ENCODE peak calls at places on chromosomes 13 and 19, in eight cellular contexts. N, Y, F, S, U, H, B and R are unnamed samples.

GRCh38 chr19:18208098-18208951 is 4.5 kb upstream of the RAB3A start:
- DNase-seq in B (no peak), Y (peak), N (peak), F (peak), H (peak), S (peak), U (no peak), R (no peak)

GRCh38 chr13:113981201-113981605 is 7.3 kb upstream of the C13orf46 start:
- DNase-seq in S (no peak), B (no peak), H (peak), Y (peak), F (peak), U (no peak), N (no peak), R (no peak)

GRCh38 chr19:39828015-39828633 is 5.8 kb downstream of the DYRK1B start:
- DNase-seq in U (no peak), N (no peak), Y (no peak), F (no peak), S (no peak), B (no peak), H (no peak), R (no peak)

GRCh38 chr19:10762656-10763055 is 44.8 kb downstream of the DNM2 start:
- DNase-seq in N (no peak), S (no peak), Y (peak), U (peak), B (no peak), F (peak), H (peak), R (peak)

GRCh38 chr19:31100945-31101344 is 248.3 kb downstream of the TSHZ3 start:
- DNase-seq in H (no peak), B (no peak), U (no peak), F (no peak), S (no peak), N (no peak), Y (no peak), R (no peak)

GRCh38 chr19:12786950-12787349 is 4.3 kb upstream of the JUNB start:
- DNase-seq in B (no peak), S (no peak), U (no peak), N (no peak), F (no peak), Y (no peak), H (peak), R (no peak)

GRCh38 chr19:1862424-1863307 is 713 bp downstream of the KLF16 start:
- DNase-seq in S (no peak), B (no peak), H (peak), U (no peak), F (peak), N (no peak), Y (peak), R (no peak)

GRCh38 chr13:73036566-73036965 is 22.2 kb upstream of the KLF5 start:
- DNase-seq in S (no peak), U (no peak), F (no peak), B (no peak), Y (no peak), H (no peak), N (no peak), R (no peak)

GRCh38 chr19:48795055-48795854 is 15.6 kb downstream of the BCAT2 start:
- DNase-seq in B (peak), N (peak), F (peak), H (peak), U (peak), Y (peak), S (peak), R (peak)

GRCh38 chr13:86932935-86933334 is 738.2 kb upstream of the SLITRK5 start:
- DNase-seq in U (no peak), F (no peak), H (no peak), S (peak), B (peak), Y (no peak), N (no peak), R (no peak)

GRCh38 chr13:70107125-70107497 is 515 bp upstream of the ATXN8OS start:
- DNase-seq in Y (no peak), F (no peak), B (no peak), U (no peak), N (no peak), S (no peak), H (no peak), R (no peak)

GRCh38 chr19:47886010-47886559 is at the start of gene SULT2A1:
- DNase-seq in H (no peak), Y (no peak), S (no peak), B (no peak), N (no peak), F (peak), U (no peak), R (no peak)

GRCh38 chr13:37656247-37656940 is 57.8 kb upstream of the POSTN start:
- DNase-seq in F (no peak), U (no peak), S (peak), B (no peak), Y (peak), H (no peak), N (peak), R (no peak)

GRCh38 chr19:42060117-42060516 is 9.9 kb downstream of the GRIK5 start:
- DNase-seq in F (no peak), S (no peak), B (no peak), H (no peak), Y (no peak), U (no peak), N (no peak), R (no peak)

GRCh38 chr13:99384468-99384867 is 77.3 kb upstream of the GPR183 start:
- DNase-seq in S (no peak), B (no peak), N (no peak), F (no peak), Y (no peak), H (no peak), U (peak), R (no peak)

GRCh38 chr13:27919934-27920676 is at the start of gene PDX1:
- DNase-seq in H (peak), F (peak), S (no peak), N (no peak), U (no peak), B (peak), Y (peak), R (no peak)

GRCh38 chr13:111792956-111793355 is 274.0 kb upstream of the SOX1 start:
- DNase-seq in Y (peak), H (no peak), N (no peak), U (no peak), S (no peak), F (peak), B (no peak), R (no peak)

GRCh38 chr13:49635599-49636433 is 7.5 kb downstream of the ARL11 start:
- DNase-seq in Y (no peak), U (no peak), F (no peak), N (peak), H (peak), S (peak), B (no peak), R (peak)

GRCh38 chr19:1232652-1233360 is 5.0 kb downstream of the CBARP start:
- DNase-seq in Y (peak), H (no peak), S (peak), U (no peak), N (peak), B (no peak), F (no peak), R (no peak)

GRCh38 chr19:2477141-2477710 is 1.3 kb downstream of the GADD45B start:
- DNase-seq in U (no peak), S (no peak), Y (peak), B (no peak), F (peak), N (no peak), H (peak), R (no peak)

GRCh38 chr19:33840783-33841182 is 44.1 kb downstream of the KCTD15 start:
- DNase-seq in S (no peak), N (no peak), B (no peak), U (no peak), Y (no peak), F (no peak), H (no peak), R (no peak)

GRCh38 chr19:48757089-48757675 is 1.9 kb downstream of the FGF21 start:
- DNase-seq in Y (no peak), U (no peak), B (no peak), N (no peak), F (no peak), S (no peak), H (no peak), R (no peak)

GRCh38 chr13:76637651-76638111 is 248.5 kb downstream of the KCTD12 start:
- DNase-seq in N (peak), U (no peak), B (no peak), F (no peak), Y (no peak), S (peak), H (no peak), R (no peak)

GRCh38 chr19:996051-996838 is 4.0 kb upstream of the GRIN3B start:
- DNase-seq in U (peak), S (peak), N (peak), F (peak), Y (peak), H (peak), B (no peak), R (no peak)

GRCh38 chr19:41112728-41113290 is 1.4 kb upstream of the CYP2F1 start:
- DNase-seq in S (no peak), H (no peak), F (no peak), N (no peak), B (no peak), Y (no peak), U (no peak), R (no peak)

GRCh38 chr19:48274173-48274572 is 4.3 kb downstream of the ZNF114 start:
- DNase-seq in F (no peak), S (no peak), Y (peak), B (no peak), H (no peak), N (peak), U (no peak), R (no peak)

GRCh38 chr13:112994084-112994780 is 25.2 kb downstream of the MCF2L start:
- DNase-seq in F (no peak), N (no peak), Y (no peak), H (peak), B (no peak), S (no peak), U (no peak), R (no peak)

DNA sequence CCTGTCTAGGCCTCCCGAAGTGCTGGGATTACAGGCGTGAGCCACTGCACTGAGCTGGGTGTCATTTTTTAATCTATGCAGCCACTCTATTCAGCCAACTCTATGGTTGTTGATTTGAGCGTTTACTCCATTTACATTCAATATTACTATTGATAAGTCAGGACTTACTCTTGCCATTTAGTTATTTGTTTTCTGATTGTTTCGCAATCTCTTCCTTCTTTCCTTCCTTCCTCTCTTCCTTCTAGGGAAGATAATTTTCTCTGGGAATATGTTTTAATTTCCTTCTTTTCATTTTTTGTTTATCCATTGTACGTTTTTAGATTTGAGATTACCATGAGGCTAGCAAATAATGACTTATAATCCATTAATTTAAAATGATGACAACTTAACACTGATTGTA is 2056.0 kb downstream of the OLFM4 start:
- DNase-seq in H (no peak), N (no peak), U (no peak), F (no peak), S (no peak), B (no peak), Y (no peak), R (no peak)
- H3K4me3 ChIP-seq in H (no peak), N (no peak), U (no peak), F (no peak), S (no peak), B (no peak), Y (no peak), R (no peak)

DNA sequence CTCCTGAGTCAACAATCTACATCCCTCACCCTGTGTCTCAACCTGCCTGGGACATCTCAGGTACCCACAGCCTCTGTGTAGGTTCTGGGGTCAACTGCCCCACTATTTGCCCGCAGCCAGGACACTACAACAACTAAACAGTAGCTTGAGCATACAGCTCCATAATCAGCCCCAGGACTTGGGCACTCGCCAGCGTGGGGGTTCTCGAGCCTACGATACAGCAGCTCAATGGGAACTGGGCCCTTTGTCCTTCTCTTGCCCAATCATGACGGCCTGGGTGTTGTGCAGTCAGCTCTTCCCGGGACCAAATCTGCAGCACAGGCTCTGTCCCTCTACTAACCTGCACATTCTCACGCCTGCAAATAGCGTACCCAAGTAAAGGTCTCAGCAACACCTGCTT is 1.3 kb downstream of the ZNF180 start:
- DNase-seq in F (peak), B (no peak), Y (no peak), U (no peak), H (no peak), S (no peak), N (no peak), R (no peak)
- H3K4me3 ChIP-seq in F (peak), B (peak), Y (peak), U (peak), H (no peak), S (no peak), N (no peak), R (peak)

DNA sequence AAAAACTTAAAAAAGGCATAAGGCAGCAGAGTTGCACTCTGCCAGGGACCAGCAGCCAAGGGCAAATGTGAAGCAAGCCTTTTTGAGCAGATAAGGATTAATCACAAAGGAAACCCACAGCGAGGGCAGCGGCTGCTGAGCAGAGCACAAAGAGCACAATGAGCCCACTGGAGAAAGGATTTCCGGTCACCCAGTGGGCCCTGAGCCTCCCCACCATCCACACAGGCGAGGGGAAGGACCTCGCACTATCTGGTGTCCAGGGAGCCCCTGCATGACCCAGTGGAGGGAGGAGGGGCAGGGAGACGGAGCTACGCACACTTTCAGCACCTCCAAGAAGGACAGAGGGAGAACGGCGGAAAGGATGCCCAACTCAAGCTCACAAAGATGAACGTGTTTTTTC is 40.0 kb downstream of the COL4A1 start:
- DNase-seq in S (no peak), N (no peak), Y (no peak), B (peak), U (no peak), H (no peak), F (no peak), R (no peak)
- H3K4me3 ChIP-seq in S (no peak), N (no peak), Y (no peak), B (no peak), U (no peak), H (no peak), F (no peak), R (no peak)

GRCh38 chr19:45471866-45472556 is 4.2 kb downstream of the FOSB start:
- DNase-seq in N (no peak), S (peak), B (no peak), H (no peak), F (no peak), Y (no peak), U (no peak), R (no peak)
- H3K4me3 ChIP-seq in N (no peak), S (no peak), B (no peak), H (no peak), F (no peak), Y (no peak), U (no peak), R (no peak)

DNA sequence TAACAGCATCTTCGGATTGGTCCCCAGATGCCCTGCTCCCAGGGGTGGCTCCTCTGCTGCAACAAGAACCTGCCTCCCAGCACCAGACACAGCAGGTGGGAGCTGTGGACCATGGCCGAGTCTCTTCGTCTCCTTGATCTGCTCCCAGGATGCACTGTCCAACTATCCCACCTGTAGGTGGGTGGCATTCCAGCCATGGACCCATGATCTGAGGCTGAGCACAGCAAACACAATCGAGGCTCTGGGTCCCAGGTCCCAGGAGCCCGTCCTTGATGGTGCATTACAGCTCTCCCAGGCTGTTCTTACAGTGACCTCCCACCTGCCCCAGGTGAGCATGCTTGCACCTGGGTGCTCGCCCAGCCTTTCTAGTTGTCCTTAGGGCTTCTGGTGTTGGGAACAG is 1.6 kb downstream of the ZNF837 start:
- DNase-seq in N (no peak), F (no peak), Y (no peak), H (no peak), U (no peak), B (no peak), S (no peak), R (no peak)
- H3K4me3 ChIP-seq in N (no peak), F (no peak), Y (peak), H (no peak), U (no peak), B (no peak), S (no peak), R (no peak)

DNA sequence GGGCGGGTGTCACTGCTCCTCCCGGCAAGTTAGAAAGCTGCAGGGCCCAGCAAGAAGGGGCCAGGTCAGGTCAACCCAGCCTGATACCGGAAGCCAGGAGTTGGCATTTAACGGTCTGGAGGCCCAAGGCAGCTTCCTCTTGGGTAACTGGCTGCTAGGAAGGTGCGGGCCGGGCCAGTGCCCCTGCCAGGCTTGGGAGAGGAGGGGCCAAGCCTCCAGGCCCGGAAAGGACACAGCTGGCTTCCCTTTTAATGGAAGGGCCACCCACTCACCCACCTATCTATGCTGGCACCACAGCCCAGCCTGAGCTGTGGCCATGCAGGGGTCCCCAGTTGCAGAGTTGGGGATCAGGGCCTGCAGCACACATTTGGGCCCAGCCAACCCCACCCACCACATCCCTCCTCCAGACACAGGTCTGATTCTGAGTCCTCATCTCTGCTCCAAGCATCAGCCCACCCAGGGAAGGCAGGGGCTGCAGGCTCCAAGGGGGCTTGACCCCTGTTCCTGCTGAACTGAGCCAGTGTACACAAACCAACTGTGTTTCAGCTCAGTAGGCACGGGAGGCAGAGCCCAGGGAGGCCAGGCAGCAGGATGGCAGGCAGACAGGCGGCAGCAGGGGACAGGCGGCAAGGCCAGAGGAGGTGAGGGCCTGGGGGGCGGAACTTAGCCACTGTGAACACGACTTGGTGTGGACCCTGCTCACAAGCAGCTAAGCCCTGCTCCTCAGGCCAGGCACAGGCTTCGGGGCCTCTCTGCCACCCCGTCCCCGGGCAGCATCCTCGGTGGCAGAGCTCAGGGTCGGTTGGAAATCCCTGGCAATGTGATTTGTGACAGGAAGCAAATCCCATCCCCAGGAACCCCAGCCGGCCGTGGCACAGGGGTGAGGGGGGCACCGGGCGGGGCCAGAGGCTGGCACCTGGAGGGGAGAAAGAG is 40.8 kb downstream of the ZSWIM4 start:
- DNase-seq in B (no peak), S (no peak), F (peak), H (peak), Y (no peak), U (no peak), N (no peak), R (no peak)
- H3K4me3 ChIP-seq in B (peak), S (peak), F (no peak), H (no peak), Y (no peak), U (peak), N (no peak), R (no peak)

DNA sequence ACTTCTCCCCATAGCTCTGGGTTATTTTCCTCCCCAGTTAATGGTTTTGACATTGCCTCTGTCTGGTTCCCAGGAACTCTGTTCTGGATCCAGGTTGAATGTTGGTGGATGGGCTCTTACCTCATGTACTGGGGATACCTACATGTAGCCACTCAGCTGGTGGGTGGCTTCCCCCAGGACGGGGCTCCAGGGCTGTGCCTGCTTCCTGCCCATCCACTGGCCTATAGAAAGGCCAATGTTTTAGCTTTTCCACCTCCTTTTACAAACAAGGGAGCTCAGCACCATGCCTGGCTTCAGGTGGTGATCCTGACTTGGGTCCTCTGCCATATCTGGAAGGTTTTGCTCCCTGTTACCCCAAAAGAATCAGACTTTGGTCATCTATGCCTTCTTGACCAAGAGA is 120.2 kb downstream of the AKAP11 start:
- DNase-seq in U (no peak), S (no peak), H (no peak), B (no peak), Y (no peak), F (no peak), N (no peak), R (no peak)
- H3K4me3 ChIP-seq in U (no peak), S (no peak), H (no peak), B (peak), Y (no peak), F (no peak), N (no peak), R (no peak)

GRCh38 chr19:16416574-16416973 is 55.2 kb downstream of the EPS15L1 start:
- DNase-seq in F (no peak), S (no peak), N (no peak), B (no peak), U (no peak), H (no peak), Y (no peak), R (no peak)
- H3K4me3 ChIP-seq in F (no peak), S (no peak), N (no peak), B (no peak), U (no peak), H (no peak), Y (no peak), R (no peak)